ENCODE peak calls at places on chromosomes 13 and 19, in six cellular contexts. J, W, N, X, R and L are unnamed samples.

GRCh38 chr19:17530586-17530985 is 19.1 kb downstream of the PGLS start:
- DNase-seq in J (no peak), W (no peak), N (no peak), X (no peak), R (no peak), L (no peak)

GRCh38 chr13:113855931-113856715 is 7.8 kb downstream of the GAS6 start:
- DNase-seq in J (peak), W (no peak), N (no peak), X (no peak), R (no peak), L (no peak)

GRCh38 chr13:79915386-79915785 is 425.5 kb downstream of the SPRY2 start:
- DNase-seq in J (no peak), W (no peak), N (no peak), X (no peak), R (no peak), L (no peak)

GRCh38 chr19:474126-475078 is 13.6 kb upstream of the SHC2 start:
- DNase-seq in J (no peak), W (no peak), N (peak), X (no peak), R (no peak), L (no peak)

GRCh38 chr19:45138303-45138751 is 22.5 kb downstream of the NKPD1 start:
- DNase-seq in J (no peak), W (no peak), N (no peak), X (no peak), R (no peak), L (no peak)

GRCh38 chr13:29648760-29649159 is 53.3 kb upstream of the SLC7A1 start:
- DNase-seq in J (no peak), W (no peak), N (no peak), X (no peak), R (no peak), L (no peak)

GRCh38 chr19:8811315-8812172 is 20.6 kb downstream of the ZNF558 start:
- DNase-seq in J (no peak), W (peak), N (no peak), X (peak), R (no peak), L (no peak)

GRCh38 chr13:50589651-50590054 is 253.8 kb downstream of the DLEU7 start:
- DNase-seq in J (no peak), W (peak), N (no peak), X (peak), R (no peak), L (peak)

GRCh38 chr19:934865-935422 is 9.1 kb downstream of the ARID3A start:
- DNase-seq in J (peak), W (peak), N (peak), X (peak), R (no peak), L (no peak)

GRCh38 chr19:40445006-40445312 is 824 bp upstream of the SERTAD3 start:
- DNase-seq in J (no peak), W (no peak), N (no peak), X (no peak), R (no peak), L (no peak)
- H3K4me3 ChIP-seq in J (peak), W (peak), N (peak), X (peak), R (peak), L (peak)

GRCh38 chr19:28228854-28229253 is 984.1 kb downstream of the UQCRFS1 start:
- DNase-seq in J (no peak), W (no peak), N (no peak), X (no peak), R (no peak), L (no peak)
- TF ChIP-seq CTCF in J (no peak), W (no peak), N (no peak), X (no peak), R (no peak), L (no peak)

GRCh38 chr19:4183967-4184717 is 1.7 kb downstream of the ANKRD24 start:
- DNase-seq in J (no peak), W (no peak), N (no peak), X (no peak), R (no peak), L (no peak)
- H3K4me3 ChIP-seq in J (no peak), W (no peak), N (no peak), X (no peak), R (no peak), L (no peak)

DNA sequence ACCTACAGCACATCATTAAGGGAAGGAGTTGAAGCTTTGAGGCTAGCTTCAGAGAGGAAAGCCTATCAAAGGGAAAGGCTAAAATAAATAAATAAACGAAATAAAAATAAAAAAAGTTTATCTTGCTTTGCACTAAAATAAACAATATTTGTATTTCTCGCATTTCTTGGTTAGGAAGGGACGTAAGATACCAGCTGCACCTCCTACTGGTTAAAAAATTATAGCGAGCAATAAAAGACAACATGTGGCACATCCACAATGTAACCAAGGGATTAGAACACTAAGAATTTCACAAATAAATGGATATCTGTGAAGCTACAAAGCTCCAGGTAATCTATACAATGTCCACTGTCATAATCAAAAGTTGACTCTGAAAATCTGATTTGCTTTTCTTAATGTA is 194.5 kb downstream of the DACH1 start:
- DNase-seq in J (no peak), W (peak), N (no peak), X (peak), R (no peak), L (no peak)
- TF ChIP-seq CTCF in J (no peak), W (peak), N (no peak), X (peak), R (no peak), L (no peak)

GRCh38 chr19:51693246-51693645 is at the start of gene SPACA6:
- DNase-seq in J (no peak), W (no peak), N (no peak), X (no peak), R (no peak), L (no peak)
- H3K4me3 ChIP-seq in J (peak), W (peak), N (peak), X (no peak), R (no peak), L (peak)

GRCh38 chr13:100751826-100752225 is 77.2 kb upstream of the TMTC4 start:
- DNase-seq in J (no peak), W (no peak), N (no peak), X (no peak), R (no peak), L (no peak)

DNA sequence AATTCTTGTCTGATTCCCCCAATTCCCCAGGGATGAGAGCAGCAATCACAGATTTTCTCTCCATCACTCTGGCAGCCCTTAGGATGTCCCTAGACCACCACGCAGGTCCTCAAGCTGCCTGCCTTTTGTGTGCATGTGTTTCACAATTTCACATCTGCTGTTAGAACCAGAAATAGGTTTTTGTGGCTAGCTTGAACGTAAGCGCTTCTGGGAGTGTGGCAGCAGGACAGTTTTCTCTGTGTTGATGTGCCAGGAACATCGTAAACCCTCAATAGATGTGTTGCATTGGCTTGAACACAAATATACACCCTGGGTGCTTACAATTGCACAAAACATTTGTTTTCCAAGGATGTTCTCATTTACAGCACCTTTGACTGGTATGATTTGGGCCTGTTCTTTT is 78.8 kb upstream of the TMTC4 start:
- DNase-seq in J (no peak), W (no peak), N (no peak), X (no peak), R (no peak), L (no peak)
- TF ChIP-seq CTCF in J (no peak), W (no peak), N (no peak), X (no peak), R (no peak), L (no peak)

GRCh38 chr19:19461306-19461670 is 54.1 kb downstream of the TSSK6 start:
- DNase-seq in J (no peak), W (no peak), N (no peak), X (no peak), R (no peak), L (no peak)

GRCh38 chr19:19460761-19461265 is 54.5 kb downstream of the TSSK6 start:
- DNase-seq in J (peak), W (peak), N (peak), X (peak), R (peak), L (no peak)

GRCh38 chr19:19459099-19459498 is 53.6 kb downstream of the GATAD2A start:
- DNase-seq in J (no peak), W (no peak), N (no peak), X (peak), R (peak), L (no peak)

GRCh38 chr19:19459707-19460251 is 54.3 kb downstream of the GATAD2A start:
- DNase-seq in J (no peak), W (peak), N (peak), X (peak), R (peak), L (peak)

DNA sequence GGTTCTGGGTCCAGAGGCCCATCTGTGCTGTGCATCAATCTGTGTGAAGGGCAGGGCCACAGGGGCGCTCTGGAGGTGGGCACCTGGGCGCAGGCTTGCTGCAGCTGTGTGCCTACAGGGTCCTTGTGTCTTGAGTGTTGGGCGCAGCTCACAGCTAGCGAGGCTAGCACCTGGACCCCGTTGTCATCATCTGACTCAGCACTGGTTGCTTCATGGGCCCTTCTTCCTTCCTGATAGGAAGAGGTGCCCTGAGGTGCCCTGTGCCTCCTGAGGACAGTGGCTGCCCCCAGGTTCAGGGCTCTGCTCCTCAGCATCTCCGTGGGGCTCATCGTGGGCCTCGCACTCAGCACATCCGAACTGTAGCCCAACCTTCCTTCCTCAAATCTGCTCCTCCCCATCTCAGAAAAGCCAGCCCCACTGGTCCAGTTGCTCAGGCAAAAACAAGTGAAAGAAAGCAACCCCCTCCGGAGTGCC is 54.8 kb downstream of the GATAD2A start:
- DNase-seq in J (no peak), W (no peak), N (no peak), X (peak), R (no peak), L (no peak)
- H3K4me3 ChIP-seq in J (no peak), W (no peak), N (peak), X (no peak), R (peak), L (no peak)

GRCh38 chr19:10915511-10916091 is 12.8 kb downstream of the YIPF2 start:
- DNase-seq in J (no peak), W (peak), N (no peak), X (peak), R (no peak), L (peak)
- TF ChIP-seq CTCF in J (peak), W (peak), N (no peak), X (peak), R (no peak), L (peak)

DNA sequence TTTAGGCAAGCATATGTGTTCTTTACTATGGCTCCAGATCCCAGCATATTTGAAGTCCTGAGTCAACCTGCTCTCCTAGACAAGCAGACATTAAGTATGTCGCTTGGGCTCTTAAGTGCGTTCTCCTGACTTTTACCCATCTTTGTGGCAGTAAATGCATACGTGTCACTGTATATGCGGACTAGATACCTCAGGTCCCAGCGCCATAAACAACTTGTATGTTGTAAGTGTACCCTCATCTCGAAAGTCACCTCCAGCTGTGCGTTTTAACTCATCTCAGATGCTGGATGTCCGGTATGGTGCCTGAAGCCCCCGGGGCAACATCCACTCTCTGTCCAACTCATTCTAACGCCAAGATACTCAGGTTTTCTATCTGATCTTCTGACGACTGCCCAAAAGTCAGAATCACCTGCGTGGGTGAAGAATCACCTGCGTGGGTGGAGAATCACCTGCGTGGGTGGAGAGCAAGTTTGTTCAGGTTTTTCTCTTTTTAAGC is 1.7 kb downstream of the PTOV1 start:
- DNase-seq in J (no peak), W (no peak), N (no peak), X (peak), R (no peak), L (no peak)
- H3K4me3 ChIP-seq in J (peak), W (peak), N (peak), X (peak), R (peak), L (peak)